ENCODE peak calls at places on chromosomes 13 and 19, in five cellular contexts. V, P, T, Z and W are unnamed samples. For H3K4me1, the result is how much of the 10 kb centered on the place peaks cover.

GRCh38 chr19:2334426-2334825 is 5.9 kb downstream of the SPPL2B start:
- DNase-seq in V (no peak), T (no peak), Z (no peak), P (no peak), W (no peak)

GRCh38 chr19:6060600-6061391 is 49.5 kb downstream of the RFX2 start:
- DNase-seq in V (peak), Z (no peak), P (no peak), T (no peak), W (no peak)

GRCh38 chr13:33194820-33195692 is 90.5 kb downstream of the STARD13 start:
- DNase-seq in P (no peak), V (peak), T (peak), Z (no peak), W (no peak)

GRCh38 chr13:81577601-81578000 is 1236.7 kb upstream of the SPRY2 start:
- DNase-seq in Z (no peak), P (no peak), T (no peak), V (no peak), W (no peak)

GRCh38 chr13:30410705-30411125 is 11.6 kb upstream of the UBE2L5 start:
- DNase-seq in V (no peak), Z (no peak), P (no peak), T (no peak), W (no peak)

GRCh38 chr13:77563110-77563509 is 27.6 kb downstream of the SCEL start:
- DNase-seq in P (no peak), V (peak), Z (no peak), T (no peak), W (no peak)

GRCh38 chr13:75869981-75870380 is 233.9 kb downstream of the LMO7 start:
- DNase-seq in P (no peak), V (no peak), Z (no peak), T (no peak), W (no peak)

GRCh38 chr19:5260381-5260967 is 80.1 kb downstream of the PTPRS start:
- DNase-seq in V (no peak), Z (no peak), T (no peak), P (no peak), W (no peak)

GRCh38 chr13:38577048-38577447 is 109.8 kb upstream of the FREM2 start:
- DNase-seq in P (no peak), Z (no peak), T (no peak), V (no peak), W (no peak)

GRCh38 chr19:2055871-2056809 is 5.1 kb upstream of the MKNK2 start:
- DNase-seq in P (no peak), Z (peak), V (peak), T (no peak), W (peak)

GRCh38 chr13:101190337-101190736 is 226.0 kb downstream of the NALCN start:
- DNase-seq in Z (no peak), T (no peak), P (no peak), V (no peak), W (no peak)

GRCh38 chr19:35673121-35673804 is 6.9 kb downstream of the UPK1A start:
- DNase-seq in T (peak), V (peak), P (peak), Z (peak), W (peak)

GRCh38 chr13:112987625-112988024 is 18.6 kb downstream of the MCF2L start:
- DNase-seq in Z (no peak), P (no peak), V (no peak), T (no peak), W (no peak)

GRCh38 chr13:28489536-28489935 is 5.4 kb downstream of the FLT1 start:
- DNase-seq in Z (no peak), V (peak), T (no peak), P (no peak), W (no peak)

GRCh38 chr13:114248011-114248410 is 13.3 kb downstream of the CDC16 start:
- DNase-seq in P (no peak), V (no peak), T (no peak), Z (no peak), W (no peak)

GRCh38 chr13:109345433-109345941 is 440.9 kb downstream of the IRS2 start:
- DNase-seq in V (peak), P (no peak), Z (no peak), T (no peak), W (no peak)

GRCh38 chr13:24854311-24854710 is 90.3 kb downstream of the RNF17 start:
- DNase-seq in V (no peak), P (no peak), Z (no peak), T (no peak), W (no peak)

GRCh38 chr13:59425211-59425721 is 738.5 kb downstream of the DIAPH3 start:
- DNase-seq in Z (no peak), T (no peak), P (no peak), V (no peak), W (no peak)

GRCh38 chr19:15101479-15102082 is 5.6 kb upstream of the SYDE1 start:
- DNase-seq in P (no peak), Z (peak), V (peak), T (peak), W (no peak)

GRCh38 chr19:11140896-11141295 is 14.7 kb downstream of the SPC24 start:
- DNase-seq in V (no peak), Z (no peak), T (no peak), P (no peak), W (no peak)

GRCh38 chr19:11142528-11143171 is 12.9 kb downstream of the SPC24 start:
- DNase-seq in T (peak), Z (peak), P (no peak), V (peak), W (peak)

GRCh38 chr19:11141937-11142527 is 13.6 kb downstream of the SPC24 start:
- DNase-seq in Z (no peak), V (no peak), T (no peak), P (no peak), W (no peak)

GRCh38 chr19:11148001-11148400 is 7.6 kb downstream of the SPC24 start:
- DNase-seq in V (no peak), Z (no peak), P (no peak), T (no peak), W (no peak)

DNA sequence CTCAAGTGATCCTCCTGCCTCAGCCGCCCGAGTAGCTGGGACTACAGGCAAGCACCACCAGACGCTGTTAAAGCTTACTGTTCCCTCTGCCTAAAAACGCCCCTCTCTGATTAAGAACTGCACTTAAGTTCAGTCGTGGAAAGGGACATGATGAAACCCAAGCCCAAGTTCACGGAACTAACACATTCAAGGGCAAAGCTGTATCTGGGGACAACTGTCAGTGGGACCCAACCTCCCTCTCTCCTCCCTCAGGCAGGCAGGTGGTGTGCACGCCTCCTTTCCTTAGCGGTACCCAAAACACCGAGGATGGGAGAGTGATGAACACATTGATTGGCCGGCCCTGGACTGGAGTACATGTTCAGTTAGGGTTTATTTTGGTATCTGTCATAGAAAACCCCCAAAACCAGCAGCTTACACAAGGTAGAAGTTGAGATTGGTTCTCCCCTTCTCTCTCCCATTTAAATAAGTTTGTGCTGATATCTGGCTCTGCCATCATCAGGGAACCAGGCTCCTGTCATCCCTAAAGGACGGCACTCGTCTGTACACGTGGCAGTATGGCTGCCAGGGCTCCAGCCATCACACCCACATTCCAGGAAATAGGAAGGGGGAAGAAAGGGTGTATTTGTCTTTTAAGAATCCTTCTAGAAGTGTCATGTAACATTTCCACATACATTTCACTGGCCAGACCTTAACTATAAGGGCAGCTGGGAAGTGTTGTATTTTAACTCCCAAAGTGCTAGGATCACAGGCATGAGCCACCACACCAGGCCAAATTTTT is 10.2 kb downstream of the SPC24 start:
- DNase-seq in P (no peak), T (no peak), V (no peak), Z (no peak), W (no peak)
- TF ChIP-seq POLR2AphosphoS5 in P (no peak), T (no peak), V (no peak), Z (no peak), W (no peak)

DNA sequence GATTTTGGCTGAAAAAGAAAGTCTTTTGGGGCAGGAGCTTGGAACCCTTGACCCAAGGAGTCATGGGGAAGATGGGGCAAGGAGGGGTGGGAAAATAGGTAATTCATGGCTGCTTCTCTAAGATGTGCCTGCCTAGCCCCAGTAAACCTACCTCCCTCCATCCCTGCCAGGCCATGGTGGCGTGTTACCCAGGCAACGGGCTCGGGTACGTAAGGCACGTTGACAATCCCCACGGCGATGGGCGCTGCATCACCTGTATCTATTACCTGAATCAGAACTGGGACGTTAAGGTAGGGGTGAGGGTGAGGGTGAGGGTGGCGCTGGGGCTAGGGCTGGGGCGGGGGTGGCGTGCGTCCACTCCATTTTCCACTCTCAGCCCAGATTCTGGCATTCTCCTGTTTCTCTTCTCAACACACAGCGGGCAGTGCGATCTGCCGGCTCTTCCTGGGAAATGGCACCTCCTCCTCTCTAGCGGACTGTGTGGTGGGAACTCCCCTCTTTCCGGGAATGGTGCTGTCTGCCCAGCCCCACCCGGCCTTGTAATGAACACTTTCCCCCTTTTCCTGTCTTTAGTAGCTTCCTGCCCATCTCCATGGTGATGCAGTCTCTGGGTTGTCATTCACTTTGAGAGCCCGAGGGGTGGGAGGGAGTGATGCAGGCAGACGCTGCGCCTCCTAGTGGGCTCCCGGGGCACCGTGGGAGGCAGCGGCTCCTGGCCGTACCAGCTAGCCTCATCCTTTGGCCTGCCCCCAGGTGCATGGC is 7.6 kb downstream of the EGLN2 start:
- DNase-seq in V (peak), P (peak), T (peak), Z (peak), W (peak)
- H3K4me1 ChIP-seq in V (half or more), P (under half), T (half or more), Z (half or more), W (half or more)

GRCh38 chr19:55461259-55461973 is at the start of gene ISOC2:
- DNase-seq in V (peak), T (peak), Z (peak), P (peak), W (peak)

GRCh38 chr19:55463583-55464031 is 944 bp downstream of the C19orf85 start:
- DNase-seq in Z (no peak), P (no peak), T (no peak), V (no peak), W (peak)

GRCh38 chr19:55462722-55463121 is 1.3 kb upstream of the ISOC2 start:
- DNase-seq in T (no peak), P (no peak), Z (no peak), V (no peak), W (no peak)

GRCh38 chr19:55460670-55461258 is 678 bp downstream of the ISOC2 start:
- DNase-seq in V (peak), T (peak), Z (peak), P (no peak), W (peak)

GRCh38 chr19:55461974-55462628 is 659 bp upstream of the ISOC2 start:
- DNase-seq in Z (no peak), P (no peak), V (peak), T (no peak), W (no peak)
- TF ChIP-seq POLR2AphosphoS5 in Z (peak), P (no peak), V (no peak), T (peak), W (peak)

GRCh38 chr19:8445488-8446001 is 770 bp downstream of the HNRNPM start:
- DNase-seq in P (no peak), V (peak), Z (peak), T (peak), W (peak)
- H3K4me1 ChIP-seq in P (under half), V (under half), Z (half or more), T (half or more), W (half or more)